ENCODE peak calls at places on chromosomes 7 and 10, in five cellular contexts. P, N, A, L and V are unnamed samples.
A peak's percentile ranks its signal among the peaks of the same experiment; 100 is the strongest.

GRCh38 chr7:20327047-20327446 is 3.7 kb upstream of the ITGB8 start:
- DNase-seq in L (no peak), P (no peak), N (peak; percentile 82), A (peak; percentile 37), V (no peak)

GRCh38 chr10:95906675-95907453 is 911 bp upstream of the CC2D2B start:
- DNase-seq in P (peak; percentile 54), A (peak; percentile 70), L (peak; percentile 75), N (peak; percentile 67), V (peak; percentile 38)

GRCh38 chr10:1281402-1281782 is 225.2 kb downstream of the WDR37 start:
- DNase-seq in P (no peak), L (no peak), A (no peak), N (no peak), V (no peak)

GRCh38 chr10:132407846-132408278 is 10.9 kb downstream of the PWWP2B start:
- DNase-seq in A (peak; percentile 32), N (peak; percentile 29), P (peak; percentile 84), L (peak; percentile 91), V (no peak)

GRCh38 chr7:157370761-157371160 is 34.0 kb downstream of the DNAJB6 start:
- DNase-seq in N (no peak), P (no peak), L (no peak), A (no peak), V (no peak)

GRCh38 chr10:129971381-129972144 is 7.5 kb upstream of the EBF3 start:
- DNase-seq in P (peak; percentile 47), L (peak; percentile 85), A (no peak), N (peak; percentile 22), V (peak; percentile 28)

GRCh38 chr7:2102375-2102723 is 130.4 kb downstream of the MAD1L1 start:
- DNase-seq in N (no peak), L (no peak), A (no peak), P (no peak), V (no peak)

GRCh38 chr10:53765311-53765710 is 992.7 kb upstream of the MBL2 start:
- DNase-seq in A (peak; percentile 40), P (no peak), N (no peak), L (no peak), V (no peak)

GRCh38 chr7:28847681-28848080 is 110.4 kb downstream of the TRIL start:
- DNase-seq in A (no peak), P (no peak), N (no peak), L (no peak), V (no peak)

GRCh38 chr7:46713868-46714596 is 793.0 kb upstream of the IGFBP3 start:
- DNase-seq in P (peak; percentile 91), A (no peak), N (no peak), L (no peak), V (no peak)

GRCh38 chr10:94218496-94219183 is 144.1 kb downstream of the NOC3L start:
- DNase-seq in L (no peak), P (no peak), N (peak; percentile 47), A (no peak), V (no peak)

GRCh38 chr7:17559388-17559787 is 260.9 kb downstream of the AHR start:
- DNase-seq in N (peak; percentile 54), P (peak; percentile 12), A (no peak), L (no peak), V (no peak)

GRCh38 chr10:71748671-71749191 is 24.6 kb downstream of the VSIR start:
- DNase-seq in L (no peak), P (peak; percentile 74), A (no peak), N (no peak), V (peak; percentile 99)

GRCh38 chr7:26782501-26782900 is 81.9 kb downstream of the SKAP2 start:
- DNase-seq in N (no peak), P (no peak), L (no peak), A (no peak), V (no peak)

GRCh38 chr10:60566027-60566575 is 176.4 kb upstream of the ANK3 start:
- DNase-seq in N (no peak), L (no peak), P (no peak), A (no peak), V (no peak)

GRCh38 chr7:157022681-157023588 is 12.5 kb upstream of the MNX1 start:
- DNase-seq in N (no peak), L (peak; percentile 62), P (peak; percentile 45), A (no peak), V (no peak)

GRCh38 chr10:107727762-107728317 is 563.3 kb upstream of the SORCS1 start:
- DNase-seq in P (peak; percentile 40), A (peak; percentile 16), N (peak; percentile 28), L (no peak), V (no peak)

DNA sequence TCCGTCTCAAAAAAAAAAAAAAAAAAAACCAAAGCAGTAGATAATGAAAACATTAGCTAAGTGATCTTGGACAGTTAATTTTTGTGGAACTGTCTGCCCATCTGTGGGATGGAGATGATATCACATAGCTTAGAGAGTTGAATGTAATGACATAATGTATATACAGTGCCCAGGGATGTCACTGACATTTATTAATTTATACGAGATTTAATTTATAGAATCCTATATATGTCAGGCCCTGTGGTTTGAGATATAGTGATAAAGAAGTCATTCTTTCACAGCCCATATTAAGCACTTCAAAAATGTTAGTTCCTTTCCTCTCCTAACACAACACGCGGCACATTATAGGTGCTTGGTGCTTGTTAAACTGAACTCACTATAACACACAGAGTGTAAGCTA is 4.0 kb downstream of the ENO4 start:
- DNase-seq in L (no peak), A (no peak), P (no peak), N (no peak), V (no peak)
- H3K4me3 ChIP-seq in L (no peak overlapping the region), A (no peak overlapping the region), P (no peak overlapping the region), N (no peak overlapping the region), V (no peak overlapping the region)

DNA sequence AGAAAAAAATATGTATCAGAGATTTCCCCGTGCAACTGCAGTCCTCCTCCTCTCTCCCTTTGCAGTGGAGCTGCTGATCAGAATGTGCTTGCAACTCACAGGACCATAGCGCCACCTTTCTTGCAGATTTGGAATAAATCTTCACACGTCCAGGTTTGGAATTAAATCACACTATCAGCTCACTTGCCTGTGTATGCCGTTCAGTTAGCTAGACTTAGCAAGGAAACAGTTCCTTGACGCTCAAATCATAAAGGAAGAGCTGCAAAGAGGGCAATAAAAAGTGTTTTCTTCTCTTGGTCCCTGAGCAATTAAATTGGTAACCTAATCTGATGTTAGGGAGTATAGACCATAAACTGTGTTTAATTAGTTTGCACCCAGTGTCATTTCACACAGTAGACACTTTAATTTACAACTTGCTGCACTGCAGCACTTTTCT is 77.4 kb downstream of the PON1 start:
- DNase-seq in L (peak; percentile 92), A (peak; percentile 78), P (peak; percentile 79), N (peak; percentile 62), V (peak; percentile 39)
- H3K4me3 ChIP-seq in L (no peak overlapping the region), A (peak overlapping the region; percentile 11), P (no peak overlapping the region), N (no peak overlapping the region), V (no peak overlapping the region)

GRCh38 chr7:35718047-35718446 is 23.1 kb upstream of the HERPUD2 start:
- DNase-seq in L (no peak), N (no peak), P (no peak), A (no peak), V (no peak)
- H3K4me3 ChIP-seq in L (no peak overlapping the region), N (no peak overlapping the region), P (no peak overlapping the region), A (no peak overlapping the region), V (no peak overlapping the region)

DNA sequence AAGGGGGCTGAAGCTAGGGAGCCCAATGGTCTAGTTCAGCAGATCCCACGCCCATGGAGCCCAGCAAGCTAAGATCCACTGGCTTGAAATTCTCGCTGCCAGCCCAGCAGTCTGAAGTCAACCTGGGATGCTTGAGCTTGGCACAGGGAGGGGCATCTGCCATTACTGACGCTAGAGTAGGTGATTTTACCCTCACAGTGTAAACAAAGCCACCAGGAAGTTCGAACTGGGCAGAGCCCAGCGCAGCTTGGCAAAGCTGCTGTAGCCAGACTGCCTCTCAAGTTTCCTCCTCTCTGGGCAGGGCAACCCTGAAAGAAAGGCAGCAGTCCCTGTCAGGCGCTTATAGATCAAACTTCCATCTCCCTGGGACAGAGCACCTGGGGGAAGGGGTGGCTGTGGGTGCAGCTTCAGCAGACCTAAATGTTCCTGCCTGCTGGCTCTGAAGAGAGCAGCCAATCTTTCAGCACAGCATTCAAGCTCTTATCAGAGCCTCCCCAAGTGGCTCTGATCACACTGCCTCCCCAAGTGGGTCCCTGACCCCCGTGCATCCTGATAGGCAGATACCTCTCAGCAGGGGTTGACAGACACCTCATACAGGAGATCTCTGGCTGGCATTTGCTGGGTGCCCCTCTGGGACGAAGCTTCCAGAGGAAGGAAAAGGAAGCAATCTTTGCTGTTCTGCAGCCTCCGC is 167.8 kb downstream of the CCDC71L start:
- DNase-seq in L (no peak), P (peak; percentile 58), A (no peak), N (no peak), V (no peak)
- H3K4me3 ChIP-seq in L (no peak overlapping the region), P (no peak overlapping the region), A (no peak overlapping the region), N (no peak overlapping the region), V (no peak overlapping the region)

DNA sequence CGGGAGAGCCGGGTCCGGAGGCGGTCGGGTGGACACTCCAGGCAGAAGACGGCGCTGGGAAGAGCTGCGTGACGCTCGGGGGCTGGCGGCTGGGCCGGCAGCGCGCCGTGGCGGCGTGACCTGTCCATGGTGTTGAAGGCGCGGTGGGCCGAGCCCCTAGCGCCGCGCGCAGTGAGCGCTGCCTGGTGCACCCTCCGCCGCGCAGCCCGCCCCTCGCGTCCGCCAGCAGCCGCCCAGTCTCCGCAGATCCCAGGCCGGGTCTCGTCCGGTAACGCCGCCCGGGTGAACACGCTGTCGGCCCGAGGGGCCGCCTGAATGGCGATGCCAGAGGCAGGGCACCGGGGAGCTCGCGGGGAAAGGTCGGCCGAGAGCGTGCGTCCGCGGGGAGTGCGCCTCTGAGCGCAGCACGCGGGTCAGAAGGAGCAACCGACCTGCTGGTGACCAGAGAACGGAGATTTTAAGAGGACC is 657 bp upstream of the TMEM178B start:
- DNase-seq in L (peak; percentile 78), N (peak; percentile 44), A (peak; percentile 54), P (no peak), V (no peak)
- H3K4me3 ChIP-seq in L (peak overlapping the region; percentile 90), N (peak overlapping the region; percentile 47), A (peak overlapping the region; percentile 27), P (peak overlapping the region; percentile 51), V (no peak overlapping the region)

DNA sequence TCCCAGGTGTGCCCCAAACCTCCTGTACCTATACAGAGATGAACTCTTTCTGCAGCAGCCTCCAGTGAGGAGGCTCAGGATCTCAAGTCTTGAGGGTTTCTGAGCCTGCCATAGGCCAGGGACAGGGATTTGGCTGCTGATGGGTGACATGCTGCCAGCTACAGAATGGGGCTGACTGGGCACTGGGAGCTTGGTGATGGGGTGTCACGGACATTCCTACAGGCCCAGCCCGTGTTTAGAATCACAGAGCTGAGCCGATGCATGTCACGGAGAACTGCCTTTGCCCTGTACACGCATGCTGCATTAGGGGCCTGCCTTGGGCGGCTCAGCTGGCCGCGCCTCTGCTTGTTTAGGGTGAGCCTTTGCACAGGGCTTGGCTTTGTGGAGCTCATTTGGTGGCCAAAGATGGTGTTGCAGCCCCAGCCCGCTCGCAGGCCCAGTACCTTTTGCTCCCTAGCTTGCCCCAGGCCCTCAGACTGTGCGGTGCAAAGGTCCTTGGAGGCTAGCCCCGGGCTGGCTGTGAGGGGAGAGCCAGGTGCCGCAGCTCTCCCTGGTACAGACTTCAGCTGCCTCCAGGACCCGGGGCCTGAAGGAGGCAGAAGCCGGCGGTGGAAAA is 108.4 kb upstream of the BTBD16 start:
- DNase-seq in N (no peak), L (peak; percentile 74), A (no peak), P (peak; percentile 67), V (no peak)
- H3K4me3 ChIP-seq in N (peak overlapping the region; percentile 47), L (peak overlapping the region; percentile 96), A (peak overlapping the region; percentile 53), P (peak overlapping the region; percentile 24), V (no peak overlapping the region)